ENCODE peak calls at places on chromosomes 7 and 10, in five cellular contexts. S is pancreas, W is lung, P is fibroblast of lung, G is heart left ventricle. O is an unnamed sample.

GRCh38 chr7:26151953-26152781 is at the start of gene NFE2L3:
- DNase-seq in S (peak), W (peak), G (peak), P (peak), O (peak)

GRCh38 chr7:123265853-123266252 is 66.1 kb upstream of the SLC13A1 start:
- DNase-seq in W (no peak), P (no peak), S (no peak), G (no peak), O (no peak)

GRCh38 chr7:6346581-6346980 is 74.2 kb upstream of the CYTH3 start:
- DNase-seq in W (no peak), S (no peak), P (no peak), G (no peak), O (peak)

GRCh38 chr10:25038303-25038702 is 21.9 kb downstream of the THNSL1 start:
- DNase-seq in W (no peak), G (no peak), S (no peak), P (no peak), O (no peak)

GRCh38 chr7:4880218-4880617 is 3.3 kb downstream of the RADIL start:
- DNase-seq in S (no peak), W (peak), P (no peak), G (no peak), O (peak)

GRCh38 chr7:133319842-133320241 is 67.0 kb downstream of the EXOC4 start:
- DNase-seq in W (no peak), G (no peak), S (no peak), P (no peak), O (no peak)

GRCh38 chr7:103059471-103059870 is 15.1 kb downstream of the FBXL13 start:
- DNase-seq in G (no peak), S (no peak), W (no peak), P (peak), O (no peak)

GRCh38 chr7:12610899-12611298 is 40.4 kb downstream of the SCIN start:
- DNase-seq in W (no peak), S (no peak), G (no peak), P (no peak), O (no peak)

GRCh38 chr7:3230908-3231307 is 70.1 kb upstream of the SDK1 start:
- DNase-seq in G (no peak), P (no peak), S (no peak), W (no peak), O (no peak)

DNA sequence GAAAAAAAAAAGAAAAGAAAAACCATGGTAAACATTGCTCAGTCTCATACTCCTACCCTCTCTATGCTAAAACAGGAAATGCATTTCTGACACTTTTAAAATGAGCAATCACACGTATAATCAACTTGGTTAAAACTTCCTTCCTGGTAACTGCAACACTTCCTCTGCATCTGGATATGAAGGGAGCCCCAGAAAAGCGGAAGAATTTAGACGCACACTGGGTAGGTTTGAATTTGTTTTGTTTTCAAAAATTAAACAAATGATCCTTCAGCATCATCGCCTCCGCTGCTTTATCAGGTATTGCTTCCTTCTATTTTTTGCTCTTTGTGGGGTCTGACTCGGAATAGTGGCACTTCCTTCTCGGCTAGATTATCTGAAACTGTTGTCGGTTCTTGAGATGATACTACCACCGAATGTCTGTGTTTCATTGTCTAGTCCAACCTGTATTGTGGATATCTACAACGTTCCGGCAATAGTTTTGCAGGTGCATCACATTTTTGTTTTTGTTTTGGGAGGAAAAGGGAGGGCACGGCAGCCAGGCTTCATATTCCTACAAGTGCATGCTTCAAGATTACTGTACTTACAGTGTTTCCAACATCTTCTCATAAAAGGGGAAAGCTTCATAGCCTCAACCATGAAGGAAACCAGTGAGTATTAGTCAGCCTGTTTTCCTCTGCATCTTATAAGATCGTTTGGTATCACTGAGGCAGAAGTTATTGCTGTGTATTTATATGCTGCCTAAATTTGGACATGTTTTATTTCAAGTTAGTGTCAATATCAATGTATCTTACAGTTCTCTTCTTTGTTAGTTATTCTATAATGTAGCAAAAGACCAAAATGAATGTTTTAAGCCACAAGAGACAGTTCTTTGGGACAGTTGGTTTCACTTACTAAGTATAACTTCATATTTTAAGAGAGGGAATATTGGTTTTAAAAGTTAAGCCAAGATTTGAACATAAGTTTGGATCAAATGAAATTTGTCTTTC is at the start of gene PIK3CG:
- DNase-seq in G (no peak), P (no peak), W (no peak), S (no peak), O (no peak)
- H3K27ac ChIP-seq in G (peak), P (no peak), W (peak), S (no peak), O (no peak)

DNA sequence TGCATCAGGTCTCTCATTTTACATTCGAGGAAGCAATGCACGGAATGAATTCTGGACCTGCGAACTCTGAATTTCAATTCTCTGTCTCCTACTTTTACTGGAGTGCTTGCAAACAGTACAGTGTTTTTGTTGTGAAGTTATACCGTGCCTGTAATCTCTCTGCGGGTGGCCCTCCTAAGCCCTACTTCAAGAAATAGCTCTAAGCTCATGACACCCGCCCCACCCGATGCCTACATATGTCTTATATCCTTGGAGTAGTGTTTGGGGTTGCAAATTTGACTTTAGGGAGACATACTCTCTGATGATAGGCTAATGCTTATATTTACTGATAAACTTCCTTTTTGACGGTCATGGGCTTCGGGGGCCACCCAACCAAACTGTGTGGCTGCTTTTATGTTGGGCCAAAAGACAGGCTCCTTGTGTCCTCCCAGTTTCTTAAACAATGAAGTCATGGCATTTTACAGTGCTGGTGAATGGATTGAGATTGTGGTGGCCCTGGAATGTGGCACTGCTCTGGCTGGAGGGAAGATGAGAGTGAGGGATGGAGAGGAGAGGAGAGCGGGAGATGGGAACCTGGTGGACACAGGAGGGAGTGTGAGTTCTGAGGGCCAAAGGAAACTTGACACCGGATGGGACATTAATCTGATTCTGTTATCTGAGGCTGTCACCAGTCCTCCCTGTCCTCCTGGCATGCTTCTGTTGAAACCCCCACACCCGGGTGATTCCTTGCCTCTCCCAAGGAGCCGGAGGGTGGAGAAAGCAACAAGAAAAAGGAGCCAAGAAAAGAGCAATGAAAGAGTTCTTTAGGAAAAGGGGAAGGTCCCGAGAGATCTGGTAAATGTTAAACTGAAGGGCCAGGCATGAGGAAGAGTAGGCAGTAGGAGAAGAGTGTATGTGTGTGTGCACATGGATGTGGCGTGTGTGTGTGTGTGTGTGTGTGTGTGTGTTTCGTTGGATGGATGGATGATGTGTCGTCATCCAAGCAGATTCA is 113.2 kb downstream of the TCF7L2 start:
- DNase-seq in G (no peak), S (no peak), W (no peak), P (no peak), O (no peak)
- TF ChIP-seq CTCF in G (no peak), S (no peak), W (no peak), P (no peak), O (no peak)

GRCh38 chr7:89618269-89618668 is 536.0 kb upstream of the STEAP1 start:
- DNase-seq in S (no peak), W (no peak), G (no peak), P (no peak), O (no peak)

GRCh38 chr7:89623018-89623672 is 531.1 kb upstream of the STEAP1 start:
- DNase-seq in G (no peak), P (peak), S (no peak), W (no peak), O (peak)

GRCh38 chr7:89621925-89622641 is 532.2 kb upstream of the STEAP1 start:
- DNase-seq in P (no peak), G (no peak), S (no peak), W (no peak), O (no peak)
- H3K27ac ChIP-seq in P (no peak), G (no peak), S (no peak), W (no peak), O (no peak)

DNA sequence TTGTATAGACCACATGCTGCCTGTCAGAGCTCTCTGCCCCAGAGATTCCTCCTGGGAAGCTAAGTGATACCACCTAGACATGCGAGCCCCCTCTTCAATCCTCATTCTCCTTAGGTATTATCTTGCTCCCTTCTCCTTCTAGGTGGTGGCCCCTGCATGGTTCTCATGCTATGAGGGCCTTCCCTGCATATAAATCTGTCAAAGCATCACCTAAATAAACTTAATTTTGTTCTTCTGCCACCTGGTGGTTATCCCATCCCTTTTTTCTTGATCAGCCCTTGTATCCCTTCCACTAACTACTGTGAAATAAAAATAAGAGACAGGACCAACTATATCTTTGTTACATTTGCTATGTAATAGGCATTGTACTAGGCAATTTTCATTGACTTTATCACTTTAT is 242.1 kb downstream of the CDC14C start:
- DNase-seq in G (no peak), S (no peak), P (no peak), W (no peak), O (no peak)
- TF ChIP-seq CTCF in G (no peak), S (no peak), P (no peak), W (no peak), O (no peak)

GRCh38 chr7:74164985-74165456 is 9.1 kb upstream of the EIF4H start:
- DNase-seq in G (no peak), S (no peak), P (peak), W (no peak), O (peak)
- H3K27ac ChIP-seq in G (no peak), S (no peak), P (no peak), W (no peak), O (no peak)

DNA sequence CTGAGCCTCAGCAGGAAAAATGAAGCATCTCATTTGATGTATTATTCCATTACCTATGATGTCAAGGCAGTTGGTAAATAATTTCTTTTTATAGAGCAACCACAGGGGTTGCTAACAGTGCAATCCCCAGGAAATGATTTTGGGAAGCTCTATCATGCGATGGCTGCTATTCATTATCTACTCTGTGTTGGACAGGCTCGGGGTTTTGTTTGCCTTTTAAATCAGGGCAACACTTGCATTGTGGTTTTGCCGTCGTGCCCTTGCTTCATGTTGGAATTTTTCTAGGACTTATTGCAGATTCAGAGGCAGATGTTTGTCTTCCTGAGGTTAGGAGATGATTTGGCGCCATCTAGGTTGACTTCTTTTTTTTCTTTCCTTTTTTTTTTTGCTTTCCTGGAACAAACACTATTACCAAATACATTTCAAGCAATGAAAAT is 128.4 kb downstream of the BICC1 start:
- DNase-seq in P (peak), S (no peak), G (no peak), W (no peak), O (no peak)
- TF ChIP-seq CTCF in P (peak), S (no peak), G (no peak), W (no peak), O (peak)

GRCh38 chr7:19963695-19964094 is 190.3 kb upstream of the TMEM196 start:
- DNase-seq in W (no peak), P (no peak), S (no peak), G (no peak), O (no peak)
- H3K27ac ChIP-seq in W (no peak), P (no peak), S (no peak), G (no peak), O (no peak)

DNA sequence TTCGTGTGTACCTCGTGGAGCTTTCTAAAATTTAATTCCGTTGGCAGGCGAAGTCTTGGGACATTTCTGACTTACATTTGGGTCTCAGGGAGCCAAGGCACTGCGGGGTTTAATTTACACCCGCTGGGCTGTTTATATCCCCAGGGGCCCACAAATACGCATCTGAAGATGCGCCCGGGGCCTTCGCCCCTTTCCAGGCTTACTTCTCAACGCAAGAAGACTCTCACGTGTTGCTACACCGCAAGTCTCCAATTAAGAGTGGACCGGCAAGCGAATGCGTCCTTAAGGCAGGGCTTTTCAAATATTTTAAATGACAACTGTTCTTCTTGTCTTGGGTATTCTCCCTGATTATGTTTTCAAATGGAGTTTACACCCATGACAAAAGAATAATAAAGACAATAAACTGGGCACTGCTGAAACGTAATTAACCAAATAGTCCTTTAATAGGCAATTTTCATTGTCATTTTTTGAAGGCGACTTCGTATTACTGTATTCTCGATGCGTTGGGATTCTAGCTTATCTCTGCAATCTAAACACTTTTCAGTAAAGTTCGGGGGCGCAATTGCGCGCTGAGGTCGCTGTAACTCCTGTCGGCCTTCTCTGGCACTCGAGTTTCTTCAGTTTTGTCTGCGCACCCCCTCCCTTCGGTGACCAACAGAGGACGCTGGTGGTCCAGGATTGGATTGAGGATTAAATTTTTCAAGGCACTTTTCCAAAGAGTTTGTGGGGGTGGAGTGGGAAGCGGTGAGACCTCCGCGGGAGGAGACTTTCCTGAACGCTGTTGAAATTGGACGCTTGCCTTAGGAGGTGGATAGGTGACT is 837 bp upstream of the IGFBP3 start:
- DNase-seq in G (peak), S (peak), W (no peak), P (peak), O (peak)
- TF ChIP-seq CTCF in G (peak), S (peak), W (no peak), P (peak), O (peak)

DNA sequence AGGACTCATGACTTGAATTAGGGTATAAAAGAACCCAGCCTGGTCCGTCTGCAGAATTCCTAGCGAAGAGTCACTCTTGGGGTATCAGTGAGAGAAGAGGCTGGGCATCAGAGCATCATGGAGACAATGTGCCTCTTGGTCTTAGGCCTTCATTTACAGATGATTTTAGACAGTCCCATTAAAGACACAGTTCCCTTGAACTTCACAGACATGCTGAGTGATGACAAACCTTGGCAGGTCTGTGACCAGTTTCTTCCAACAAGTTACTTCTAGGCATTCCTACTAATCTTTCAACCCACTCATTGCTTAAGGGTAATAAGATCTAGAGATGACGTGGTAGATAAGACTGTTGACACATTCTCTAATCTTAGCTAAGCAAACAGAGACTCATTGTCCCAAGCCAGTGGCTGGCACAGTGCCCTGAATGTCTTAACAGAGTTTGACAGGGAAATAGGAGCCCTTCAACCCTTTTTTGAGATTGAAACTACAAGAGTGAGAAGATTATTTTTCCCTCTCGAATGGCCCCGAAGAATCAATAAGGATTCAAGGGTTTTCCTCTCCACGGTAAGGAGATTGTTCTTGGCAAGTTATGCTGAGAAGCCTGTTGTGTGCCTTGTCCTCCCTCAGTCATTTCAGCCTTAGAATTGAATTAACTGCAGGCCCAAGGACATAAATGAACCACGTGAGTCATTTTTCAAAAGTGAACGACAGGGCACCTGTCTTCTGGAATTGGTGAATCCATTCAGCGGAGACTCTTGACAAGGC is 281.1 kb downstream of the CCDC3 start:
- DNase-seq in G (peak), P (peak), S (peak), W (peak), O (peak)
- H3K27ac ChIP-seq in G (peak), P (no peak), S (peak), W (peak), O (peak)

DNA sequence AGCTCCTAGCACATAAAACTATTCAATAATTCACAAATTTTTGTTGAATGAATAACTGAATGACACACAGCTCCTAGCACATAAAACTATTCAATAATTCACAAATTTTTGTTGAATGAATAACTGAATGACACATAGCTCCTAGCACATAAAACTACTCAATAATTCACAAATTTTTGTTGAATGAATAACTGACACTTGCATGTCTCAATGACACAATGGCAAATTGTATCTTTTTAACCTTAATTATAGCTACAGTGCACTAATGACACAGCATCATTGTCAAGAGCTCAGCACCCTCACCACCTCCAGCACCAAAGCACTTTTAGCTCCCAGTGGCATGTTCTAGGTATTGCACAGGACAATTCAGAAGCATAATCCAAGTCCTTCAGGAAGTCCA is 131.6 kb downstream of the PDE1C start:
- DNase-seq in P (no peak), G (no peak), W (no peak), S (no peak), O (no peak)
- TF ChIP-seq CTCF in P (peak), G (peak), W (no peak), S (no peak), O (no peak)

O was measured in thyroid gland.